ENCODE peak calls at places on chromosomes 1 and 21, in eight cellular contexts. One of them, this sample, is unnamed.

GRCh38 chr1:201282931-201283829 is at the start of gene PKP1:
- DNase-seq in adrenal gland: no peak
- DNase-seq in HCT116: no peak
- DNase-seq in IMR-90: peak; percentile 10
- DNase-seq in ovary: no peak
- DNase-seq in H1: no peak
- DNase-seq in heart left ventricle: peak; percentile 71
- DNase-seq in endothelial cell of umbilical vein: no peak
- DNase-seq in this sample: peak; percentile 94

GRCh38 chr1:92095868-92096267 is 15.7 kb downstream of the BTBD8 start:
- DNase-seq in adrenal gland: peak; percentile 29
- DNase-seq in ovary: no peak
- DNase-seq in HCT116: no peak
- DNase-seq in H1: no peak
- DNase-seq in heart left ventricle: no peak
- DNase-seq in endothelial cell of umbilical vein: no peak
- DNase-seq in IMR-90: no peak
- DNase-seq in this sample: no peak

GRCh38 chr1:11977625-11978024 is 2.6 kb upstream of the MFN2 start:
- DNase-seq in IMR-90: peak; percentile 32
- DNase-seq in heart left ventricle: no peak
- DNase-seq in adrenal gland: no peak
- DNase-seq in ovary: no peak
- DNase-seq in H1: no peak
- DNase-seq in HCT116: no peak
- DNase-seq in endothelial cell of umbilical vein: no peak
- DNase-seq in this sample: no peak

GRCh38 chr1:112524986-112525385 is 16.2 kb downstream of the WNT2B start:
- DNase-seq in IMR-90: no peak
- DNase-seq in ovary: no peak
- DNase-seq in endothelial cell of umbilical vein: no peak
- DNase-seq in adrenal gland: no peak
- DNase-seq in HCT116: no peak
- DNase-seq in heart left ventricle: no peak
- DNase-seq in H1: no peak
- DNase-seq in this sample: no peak

GRCh38 chr1:174911626-174912025 is 88.1 kb upstream of the CACYBP start:
- DNase-seq in adrenal gland: no peak
- DNase-seq in HCT116: no peak
- DNase-seq in ovary: no peak
- DNase-seq in endothelial cell of umbilical vein: no peak
- DNase-seq in H1: no peak
- DNase-seq in IMR-90: no peak
- DNase-seq in heart left ventricle: no peak
- DNase-seq in this sample: no peak

GRCh38 chr1:70552662-70553061 is 141.6 kb downstream of the CTH start:
- DNase-seq in adrenal gland: no peak
- DNase-seq in H1: no peak
- DNase-seq in IMR-90: no peak
- DNase-seq in heart left ventricle: no peak
- DNase-seq in ovary: no peak
- DNase-seq in endothelial cell of umbilical vein: no peak
- DNase-seq in HCT116: no peak
- DNase-seq in this sample: no peak

GRCh38 chr21:26546698-26547097 is 26.4 kb downstream of the CYYR1 start:
- DNase-seq in ovary: no peak
- DNase-seq in HCT116: no peak
- DNase-seq in heart left ventricle: peak; percentile 59
- DNase-seq in adrenal gland: peak; percentile 38
- DNase-seq in H1: no peak
- DNase-seq in IMR-90: no peak
- DNase-seq in endothelial cell of umbilical vein: peak; percentile 83
- DNase-seq in this sample: no peak

GRCh38 chr1:158793604-158794003 is 12.6 kb upstream of the OR6N2 start:
- DNase-seq in H1: no peak
- DNase-seq in ovary: no peak
- DNase-seq in IMR-90: no peak
- DNase-seq in endothelial cell of umbilical vein: peak; percentile 2
- DNase-seq in adrenal gland: no peak
- DNase-seq in heart left ventricle: no peak
- DNase-seq in HCT116: no peak
- DNase-seq in this sample: no peak

GRCh38 chr1:61851235-61851634 is 109.0 kb downstream of the PATJ start:
- DNase-seq in endothelial cell of umbilical vein: no peak
- DNase-seq in heart left ventricle: no peak
- DNase-seq in IMR-90: no peak
- DNase-seq in H1: no peak
- DNase-seq in ovary: no peak
- DNase-seq in HCT116: no peak
- DNase-seq in adrenal gland: no peak
- DNase-seq in this sample: no peak

GRCh38 chr1:111204211-111204883 is 3.9 kb upstream of the DENND2D start:
- DNase-seq in heart left ventricle: peak; percentile 84
- DNase-seq in H1: no peak
- DNase-seq in ovary: peak; percentile 57
- DNase-seq in endothelial cell of umbilical vein: no peak
- DNase-seq in adrenal gland: peak; percentile 63
- DNase-seq in IMR-90: no peak
- DNase-seq in HCT116: peak; percentile 31
- DNase-seq in this sample: peak; percentile 55
- TF ChIP-seq POLR2A in heart left ventricle: no peak
- TF ChIP-seq POLR2A in H1: no peak
- TF ChIP-seq POLR2A in ovary: no peak
- TF ChIP-seq POLR2A in endothelial cell of umbilical vein: no peak
- TF ChIP-seq POLR2A in adrenal gland: peak; percentile 43
- TF ChIP-seq POLR2A in IMR-90: no peak
- TF ChIP-seq POLR2A in HCT116: no peak
- TF ChIP-seq POLR2A in this sample: peak; percentile 75

GRCh38 chr1:8467308-8467707 is 149.4 kb downstream of the SLC45A1 start:
- DNase-seq in HCT116: no peak
- DNase-seq in adrenal gland: no peak
- DNase-seq in H1: no peak
- DNase-seq in heart left ventricle: no peak
- DNase-seq in ovary: no peak
- DNase-seq in IMR-90: no peak
- DNase-seq in endothelial cell of umbilical vein: no peak
- DNase-seq in this sample: no peak

GRCh38 chr1:8463144-8463927 is 145.4 kb downstream of the SLC45A1 start:
- DNase-seq in HCT116: no peak
- DNase-seq in heart left ventricle: no peak
- DNase-seq in H1: no peak
- DNase-seq in endothelial cell of umbilical vein: peak; percentile 81
- DNase-seq in IMR-90: peak; percentile 89
- DNase-seq in ovary: no peak
- DNase-seq in adrenal gland: peak; percentile 52
- DNase-seq in this sample: peak; percentile 44

GRCh38 chr1:8464987-8465386 is 147.1 kb downstream of the SLC45A1 start:
- DNase-seq in heart left ventricle: no peak
- DNase-seq in ovary: no peak
- DNase-seq in HCT116: no peak
- DNase-seq in adrenal gland: no peak
- DNase-seq in H1: no peak
- DNase-seq in endothelial cell of umbilical vein: no peak
- DNase-seq in IMR-90: peak; percentile 74
- DNase-seq in this sample: no peak

GRCh38 chr1:8464377-8464776 is 146.5 kb downstream of the SLC45A1 start:
- DNase-seq in HCT116: no peak
- DNase-seq in adrenal gland: no peak
- DNase-seq in IMR-90: no peak
- DNase-seq in endothelial cell of umbilical vein: no peak
- DNase-seq in H1: no peak
- DNase-seq in ovary: no peak
- DNase-seq in heart left ventricle: no peak
- DNase-seq in this sample: no peak

DNA sequence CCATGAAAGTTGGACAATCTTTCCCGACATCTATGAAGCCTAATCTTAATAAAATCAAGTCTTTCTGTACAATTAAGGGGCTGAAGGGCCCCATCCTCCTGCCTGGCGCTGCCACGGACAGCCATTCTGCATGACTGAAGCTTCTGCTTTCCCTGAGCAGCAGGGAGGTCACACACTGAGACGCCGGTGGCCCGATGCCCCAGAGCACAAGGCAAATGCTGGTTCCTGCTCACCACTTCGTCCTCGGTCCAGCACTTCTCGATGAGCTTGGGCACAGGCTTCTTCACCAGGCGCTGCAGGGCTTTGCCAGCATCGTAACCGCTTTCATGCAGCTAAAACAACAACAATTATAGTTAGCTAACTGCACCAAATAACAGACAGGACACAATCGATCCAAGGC is 147.8 kb downstream of the SLC45A1 start:
- DNase-seq in ovary: no peak
- DNase-seq in H1: no peak
- DNase-seq in endothelial cell of umbilical vein: no peak
- DNase-seq in IMR-90: no peak
- DNase-seq in adrenal gland: no peak
- DNase-seq in HCT116: no peak
- DNase-seq in heart left ventricle: no peak
- DNase-seq in this sample: no peak
- H3K4me1 ChIP-seq in ovary: peaks cover 21% of the 10 kb centered on the region
- H3K4me1 ChIP-seq in H1: peaks cover 14% of the 10 kb centered on the region
- H3K4me1 ChIP-seq in endothelial cell of umbilical vein: peaks cover 25% of the 10 kb centered on the region
- H3K4me1 ChIP-seq in IMR-90: peaks cover 33% of the 10 kb centered on the region
- H3K4me1 ChIP-seq in adrenal gland: peaks cover 21% of the 10 kb centered on the region
- H3K4me1 ChIP-seq in HCT116: peaks cover 13% of the 10 kb centered on the region
- H3K4me1 ChIP-seq in heart left ventricle: peaks cover 40% of the 10 kb centered on the region
- H3K4me1 ChIP-seq in this sample: peaks cover 43% of the 10 kb centered on the region

GRCh38 chr21:17139696-17140095 is 373.1 kb upstream of the CXADR start:
- DNase-seq in adrenal gland: no peak
- DNase-seq in H1: no peak
- DNase-seq in heart left ventricle: no peak
- DNase-seq in endothelial cell of umbilical vein: peak; percentile 23
- DNase-seq in HCT116: no peak
- DNase-seq in IMR-90: no peak
- DNase-seq in ovary: no peak
- DNase-seq in this sample: no peak
- H3K4me3 ChIP-seq in adrenal gland: peak overlapping the region; percentile 5
- H3K4me3 ChIP-seq in H1: no peak overlapping the region
- H3K4me3 ChIP-seq in heart left ventricle: peak overlapping the region; percentile 44
- H3K4me3 ChIP-seq in endothelial cell of umbilical vein: peak overlapping the region; percentile 39
- H3K4me3 ChIP-seq in HCT116: no peak overlapping the region
- H3K4me3 ChIP-seq in IMR-90: no peak overlapping the region
- H3K4me3 ChIP-seq in ovary: peak overlapping the region; percentile 44
- H3K4me3 ChIP-seq in this sample: peak overlapping the region; percentile 16

GRCh38 chr1:183806086-183806485 is 1.2 kb downstream of the RGL1 start:
- DNase-seq in adrenal gland: no peak
- DNase-seq in HCT116: no peak
- DNase-seq in ovary: no peak
- DNase-seq in heart left ventricle: no peak
- DNase-seq in H1: no peak
- DNase-seq in endothelial cell of umbilical vein: peak; percentile 51
- DNase-seq in IMR-90: peak; percentile 50
- DNase-seq in this sample: no peak

GRCh38 chr1:183804916-183805734 is at the start of gene RGL1:
- DNase-seq in IMR-90: peak; percentile 75
- DNase-seq in ovary: peak; percentile 79
- DNase-seq in adrenal gland: peak; percentile 79
- DNase-seq in HCT116: peak; percentile 22
- DNase-seq in H1: no peak
- DNase-seq in endothelial cell of umbilical vein: peak; percentile 89
- DNase-seq in heart left ventricle: peak; percentile 79
- DNase-seq in this sample: peak; percentile 80

GRCh38 chr1:183800449-183800848 is 4.5 kb upstream of the RGL1 start:
- DNase-seq in adrenal gland: no peak
- DNase-seq in endothelial cell of umbilical vein: no peak
- DNase-seq in H1: no peak
- DNase-seq in HCT116: no peak
- DNase-seq in heart left ventricle: no peak
- DNase-seq in ovary: no peak
- DNase-seq in IMR-90: no peak
- DNase-seq in this sample: no peak

GRCh38 chr1:183804382-183804781 is 538 bp upstream of the RGL1 start:
- DNase-seq in endothelial cell of umbilical vein: no peak
- DNase-seq in adrenal gland: no peak
- DNase-seq in ovary: peak; percentile 39
- DNase-seq in H1: no peak
- DNase-seq in IMR-90: no peak
- DNase-seq in HCT116: no peak
- DNase-seq in heart left ventricle: no peak
- DNase-seq in this sample: no peak

GRCh38 chr1:183801649-183802048 is 3.3 kb upstream of the RGL1 start:
- DNase-seq in H1: no peak
- DNase-seq in HCT116: no peak
- DNase-seq in IMR-90: no peak
- DNase-seq in ovary: no peak
- DNase-seq in adrenal gland: no peak
- DNase-seq in heart left ventricle: no peak
- DNase-seq in endothelial cell of umbilical vein: no peak
- DNase-seq in this sample: no peak
- TF ChIP-seq POLR2A in H1: no peak
- TF ChIP-seq POLR2A in HCT116: no peak
- TF ChIP-seq POLR2A in IMR-90: no peak
- TF ChIP-seq POLR2A in ovary: no peak
- TF ChIP-seq POLR2A in adrenal gland: no peak
- TF ChIP-seq POLR2A in heart left ventricle: no peak
- TF ChIP-seq POLR2A in endothelial cell of umbilical vein: no peak
- TF ChIP-seq POLR2A in this sample: no peak

This sample was measured in prostate gland.